ENCODE peak calls at places on chromosomes 11 and 22, in ten cellular contexts. S is body of pancreas, N is psoas muscle, C is testis, I is tibial nerve, Z is thoracic aorta, G is neural progenitor cell, D is uterus, K is cardiac muscle cell, T is upper lobe of left lung. L is an unnamed sample. For H3K9me3, the result is how much of the 10 kb centered on the place peaks cover.

GRCh38 chr22:35576671-35577070 is 36.0 kb downstream of the RASD2 start:
- DNase-seq in T (no peak), S (no peak), G (no peak), C (no peak), K (no peak), N (no peak), Z (no peak), I (no peak), D (no peak), L (no peak)

GRCh38 chr22:29784451-29785361 is 17.5 kb downstream of the UQCR10 start:
- DNase-seq in C (peak), K (no peak), S (peak), G (no peak), N (no peak), T (no peak), I (no peak), Z (no peak), D (peak), L (peak)

GRCh38 chr11:34886609-34887008 is 29.6 kb downstream of the APIP start:
- DNase-seq in S (no peak), T (no peak), C (no peak), G (no peak), D (no peak), Z (no peak), I (no peak), K (no peak), N (no peak), L (no peak)

GRCh38 chr11:126339866-126340434 is 15.5 kb upstream of the ST3GAL4 start:
- DNase-seq in I (peak), K (peak), T (no peak), Z (no peak), C (peak), N (peak), G (peak), D (peak), S (peak), L (no peak)

GRCh38 chr22:21697866-21698265 is 32.1 kb downstream of the PPIL2 start:
- DNase-seq in S (no peak), K (no peak), T (no peak), G (no peak), D (no peak), N (no peak), I (no peak), Z (no peak), C (no peak), L (no peak)

GRCh38 chr11:46901156-46901555 is 17.2 kb downstream of the LRP4 start:
- DNase-seq in Z (no peak), G (no peak), K (no peak), S (no peak), T (no peak), D (no peak), C (no peak), I (no peak), N (no peak), L (no peak)

GRCh38 chr11:65500262-65501004 is 1.6 kb downstream of the MALAT1 start:
- DNase-seq in T (no peak), C (no peak), I (no peak), D (no peak), S (peak), N (peak), Z (no peak), K (no peak), G (no peak), L (peak)

GRCh38 chr22:39519681-39520053 is 695 bp upstream of the ATF4 start:
- DNase-seq in D (peak), Z (no peak), T (no peak), N (peak), K (peak), G (peak), S (peak), C (peak), I (peak), L (peak)

GRCh38 chr11:112377946-112378345 is 117.3 kb upstream of the PLET1 start:
- DNase-seq in N (no peak), K (no peak), T (no peak), C (no peak), S (no peak), G (no peak), Z (no peak), D (no peak), I (no peak), L (no peak)

GRCh38 chr11:73961321-73961720 is 10.5 kb downstream of the DNAJB13 start:
- DNase-seq in D (no peak), C (no peak), K (no peak), I (no peak), G (no peak), N (peak), Z (no peak), S (no peak), T (no peak), L (no peak)

GRCh38 chr11:92890836-92891235 is 78.6 kb upstream of the MTNR1B start:
- DNase-seq in N (no peak), G (no peak), S (no peak), Z (no peak), T (no peak), C (no peak), I (no peak), D (no peak), K (no peak), L (no peak)

GRCh38 chr22:45007946-45008852 is 1.6 kb downstream of the PHF21B start:
- DNase-seq in K (peak), I (no peak), S (no peak), G (peak), D (peak), C (peak), Z (no peak), N (no peak), T (peak), L (no peak)

GRCh38 chr11:58786693-58787092 is 55.0 kb upstream of the GLYAT start:
- DNase-seq in T (no peak), D (no peak), G (no peak), S (no peak), Z (no peak), K (no peak), I (no peak), N (no peak), C (no peak), L (no peak)

GRCh38 chr22:27526851-27527250 is 274.7 kb downstream of the MN1 start:
- DNase-seq in Z (no peak), I (no peak), C (peak), K (no peak), T (peak), G (no peak), N (no peak), D (no peak), S (no peak), L (no peak)

GRCh38 chr11:3166268-3167142 is 1.4 kb upstream of the OSBPL5 start:
- DNase-seq in G (peak), T (peak), S (no peak), D (peak), Z (no peak), K (no peak), C (no peak), I (peak), N (peak), L (peak)

GRCh38 chr11:40037005-40037404 is 1422.4 kb downstream of the LRRC4C start:
- DNase-seq in N (no peak), T (no peak), S (peak), C (no peak), G (no peak), D (no peak), Z (no peak), K (peak), I (no peak), L (no peak)

GRCh38 chr11:73907191-73907590 is 30.4 kb downstream of the PAAF1 start:
- DNase-seq in K (no peak), C (no peak), Z (no peak), D (no peak), T (no peak), I (no peak), S (no peak), G (no peak), N (peak), L (no peak)

GRCh38 chr11:121117753-121118152 is 16.7 kb downstream of the TECTA start:
- DNase-seq in C (no peak), Z (no peak), G (no peak), T (no peak), D (no peak), S (no peak), N (no peak), I (no peak), K (no peak), L (no peak)

GRCh38 chr11:14503023-14503422 is 3.4 kb upstream of the COPB1 start:
- DNase-seq in I (no peak), S (no peak), K (no peak), T (no peak), Z (no peak), G (no peak), C (no peak), N (no peak), D (no peak), L (no peak)

GRCh38 chr11:100235085-100235484 is 452.0 kb upstream of the ARHGAP42 start:
- DNase-seq in I (no peak), K (no peak), G (no peak), S (no peak), Z (no peak), D (no peak), N (no peak), T (no peak), C (no peak), L (no peak)

GRCh38 chr11:100232006-100232405 is 455.1 kb upstream of the ARHGAP42 start:
- DNase-seq in S (no peak), G (no peak), K (no peak), D (no peak), Z (no peak), N (no peak), T (no peak), I (no peak), C (no peak), L (no peak)
- H3K9me3 ChIP-seq in S (under half), G (under half), K (under half), D (under half), Z (under half), N (under half), T (under half), I (under half), C (under half), L (under half)

DNA sequence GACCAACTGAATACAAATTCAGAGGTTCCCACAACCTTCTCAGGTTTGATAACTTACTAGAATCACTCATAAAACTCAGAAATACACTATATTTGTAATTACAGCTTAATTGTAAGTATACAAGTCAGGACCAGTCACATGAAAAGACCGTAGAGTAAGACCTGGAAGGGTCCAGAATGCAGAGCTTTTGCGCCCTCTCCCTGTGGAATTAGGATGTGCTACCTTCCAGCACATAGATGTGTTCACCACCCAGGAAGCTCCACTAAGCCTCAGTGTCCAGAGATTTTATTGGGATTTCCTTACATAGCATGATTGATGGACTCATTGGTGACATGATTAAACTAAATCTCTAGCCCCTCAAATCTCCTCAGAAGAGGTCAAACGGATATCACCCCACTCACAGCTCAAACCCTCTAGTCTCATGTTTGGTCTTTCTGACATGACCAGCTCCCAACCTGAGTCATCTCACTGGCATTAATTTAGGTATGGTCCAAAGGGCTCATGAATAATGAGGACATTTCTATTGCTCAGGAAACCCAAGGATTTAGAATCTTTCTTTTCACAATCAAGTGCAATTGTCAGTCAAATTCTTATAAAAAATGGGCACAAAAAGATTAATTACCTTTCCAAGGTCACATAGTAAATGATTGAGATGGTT is 77.2 kb upstream of the UBASH3B start:
- DNase-seq in I (no peak), N (no peak), D (no peak), S (peak), T (no peak), C (no peak), G (no peak), K (no peak), Z (no peak), L (no peak)
- TF ChIP-seq CTCF in I (no peak), N (no peak), D (no peak), S (no peak), T (no peak), C (no peak), G (no peak), K (no peak), Z (no peak), L (no peak)

GRCh38 chr22:46391486-46392136 is 56.1 kb downstream of the TRMU start:
- DNase-seq in K (no peak), I (no peak), D (no peak), S (no peak), G (no peak), T (no peak), Z (no peak), N (peak), C (no peak), L (no peak)
- H3K27ac ChIP-seq in K (no peak), I (no peak), D (no peak), S (no peak), G (no peak), T (no peak), Z (no peak), N (no peak), C (no peak), L (no peak)

DNA sequence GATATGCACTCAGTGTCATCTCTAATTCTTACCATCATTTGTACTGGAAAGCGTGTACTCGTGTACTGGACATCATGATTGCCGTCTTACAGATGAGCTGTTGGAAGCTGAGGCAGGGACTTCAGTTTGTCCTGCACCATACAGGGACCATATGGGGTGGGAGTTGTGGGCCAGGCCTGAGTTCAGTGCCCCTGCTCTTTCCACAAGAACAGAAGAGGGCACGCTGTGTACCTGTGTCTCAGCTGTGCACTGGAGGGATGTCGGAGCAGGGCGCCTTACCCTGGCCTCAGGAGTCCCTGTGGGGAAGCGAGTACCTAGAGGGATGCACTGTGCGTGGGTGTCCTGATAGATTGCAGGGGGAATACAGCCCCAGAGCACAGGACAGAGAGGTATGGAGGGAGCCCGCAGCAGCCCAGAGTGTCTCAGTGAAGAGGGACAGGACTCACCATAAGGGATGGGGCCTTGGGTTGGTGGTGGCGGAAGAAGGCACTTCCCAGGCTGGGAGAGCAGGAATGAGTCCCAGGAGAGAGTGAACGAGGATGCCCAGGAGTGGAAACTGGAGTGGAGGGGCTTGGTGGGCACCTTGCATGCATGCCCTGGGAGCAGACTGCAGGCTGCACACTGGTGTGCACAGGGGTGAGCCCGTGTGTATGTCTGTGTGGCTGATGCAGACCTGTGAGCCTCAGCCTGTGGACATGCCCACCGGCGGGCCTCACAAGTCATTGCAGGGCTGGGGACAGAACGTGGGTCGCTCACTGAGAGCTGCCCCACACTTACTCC is 329.7 kb downstream of the TBC1D22A start:
- DNase-seq in S (no peak), K (no peak), T (peak), N (no peak), C (no peak), Z (no peak), D (no peak), I (no peak), G (no peak), L (no peak)
- H3K9me3 ChIP-seq in S (under half), K (under half), T (under half), N (under half), C (under half), Z (under half), D (under half), I (under half), G (under half), L (under half)

GRCh38 chr11:63873381-63873780 is 34.5 kb downstream of the MARK2 start:
- DNase-seq in C (no peak), G (no peak), K (no peak), N (no peak), Z (no peak), D (no peak), I (no peak), S (no peak), T (no peak), L (no peak)

GRCh38 chr11:63870351-63871197 is 31.7 kb downstream of the MARK2 start:
- DNase-seq in Z (no peak), K (no peak), N (no peak), G (no peak), D (no peak), I (no peak), S (no peak), C (no peak), T (no peak), L (no peak)

GRCh38 chr11:63872833-63873201 is 33.9 kb downstream of the MARK2 start:
- DNase-seq in I (no peak), C (peak), Z (no peak), N (peak), S (peak), K (no peak), T (no peak), G (no peak), D (no peak), L (no peak)

GRCh38 chr11:63874511-63874910 is 35.6 kb downstream of the MARK2 start:
- DNase-seq in T (no peak), I (no peak), G (no peak), D (no peak), N (no peak), Z (no peak), C (no peak), K (peak), S (peak), L (no peak)

GRCh38 chr11:63871962-63872832 is 33.3 kb downstream of the MARK2 start:
- DNase-seq in I (peak), K (peak), C (peak), Z (peak), T (no peak), N (peak), D (peak), S (peak), G (peak), L (peak)
- TF ChIP-seq CTCF in I (peak), K (peak), C (no peak), Z (peak), T (peak), N (peak), D (peak), S (peak), G (peak), L (peak)

DNA sequence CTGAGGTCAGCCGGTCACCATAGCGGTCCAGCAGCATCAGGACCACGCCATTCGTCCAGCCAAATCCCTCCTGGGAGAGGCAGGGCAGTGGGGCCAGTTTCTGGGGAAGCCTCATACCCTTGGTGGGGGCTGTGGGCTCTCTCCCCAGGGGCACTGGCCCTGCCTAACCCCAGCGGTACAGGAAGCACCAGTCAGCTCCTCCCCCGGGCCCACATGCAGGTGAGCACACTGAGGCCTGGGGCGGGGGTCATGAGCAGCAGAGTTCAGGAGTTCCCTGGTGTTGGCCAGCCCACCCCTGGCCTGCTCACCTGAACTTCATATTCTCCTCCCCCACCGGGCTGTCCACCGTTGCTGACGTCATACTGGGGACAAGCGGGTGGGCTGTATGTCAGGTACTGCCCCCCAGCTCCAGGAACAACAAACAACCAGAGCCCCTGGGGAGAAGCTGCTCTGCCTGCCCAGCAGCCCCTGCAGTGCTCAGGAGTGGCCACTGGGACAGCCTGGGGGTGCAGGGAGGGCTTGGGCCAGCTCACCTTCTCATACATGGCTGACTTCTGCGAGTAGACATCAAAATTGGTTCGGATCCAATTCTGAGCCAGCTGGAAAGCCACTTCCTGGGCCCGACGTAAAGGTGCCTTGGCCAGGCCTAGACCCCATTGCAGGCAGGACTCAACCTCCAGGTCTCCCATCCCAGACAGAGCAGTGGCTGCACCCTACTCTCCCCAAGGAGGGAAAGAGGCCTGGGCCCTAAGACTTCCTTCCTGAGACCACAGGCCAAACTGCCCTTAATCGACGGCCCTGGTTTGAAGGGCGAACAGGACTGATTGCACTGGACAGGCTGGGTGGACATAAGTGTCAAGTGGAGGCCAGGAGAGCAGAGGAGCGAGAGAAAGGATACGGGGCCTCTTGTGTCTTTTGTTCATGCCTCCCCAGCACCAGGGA is 20.8 kb downstream of the TREH start:
- DNase-seq in K (no peak), T (peak), G (no peak), D (peak), S (no peak), Z (no peak), C (no peak), N (no peak), I (no peak), L (no peak)
- H3K27ac ChIP-seq in K (no peak), T (peak), G (no peak), D (peak), S (peak), Z (peak), C (no peak), N (peak), I (peak), L (no peak)

L was measured in colonic mucosa.